ENCODE peak calls at places on chromosomes 4 and X, in four cellular contexts. H, P, F and B are unnamed samples.

GRCh38 chrX:41688154-41688553 is 619 bp upstream of the GPR34 start:
- DNase-seq in P (no peak), F (no peak), H (no peak), B (no peak)

GRCh38 chr4:33160126-33160525 is 2440.0 kb downstream of the PCDH7 start:
- DNase-seq in F (peak), H (no peak), P (no peak), B (peak)

GRCh38 chr4:122481766-122482405 is 25.4 kb upstream of the IL2 start:
- DNase-seq in H (no peak), F (no peak), P (no peak), B (no peak)

GRCh38 chr4:1213336-1213995 is 35.5 kb downstream of the CTBP1 start:
- DNase-seq in F (no peak), H (no peak), P (no peak), B (no peak)

GRCh38 chrX:19225906-19226305 is 103.6 kb upstream of the ADGRG2 start:
- DNase-seq in F (no peak), P (peak), H (no peak), B (peak)

GRCh38 chrX:18920566-18920965 is 63.3 kb downstream of the PHKA2 start:
- DNase-seq in F (no peak), P (no peak), H (no peak), B (no peak)

GRCh38 chr4:43331226-43332078 is 438.9 kb downstream of the GRXCR1 start:
- DNase-seq in P (no peak), F (no peak), H (no peak), B (no peak)

GRCh38 chrX:63503541-63503940 is 152.4 kb upstream of the SPIN4 start:
- DNase-seq in P (no peak), H (no peak), F (no peak), B (peak)

GRCh38 chrX:19739683-19740082 is 147.7 kb downstream of the SH3KBP1 start:
- DNase-seq in P (peak), F (peak), H (no peak), B (peak)

GRCh38 chrX:16120431-16120830 is 2.9 kb upstream of the GRPR start:
- DNase-seq in F (no peak), H (no peak), P (no peak), B (no peak)

GRCh38 chr4:106650701-106651100 is 282.1 kb upstream of the GIMD1 start:
- DNase-seq in F (no peak), H (no peak), P (no peak), B (no peak)

GRCh38 chr4:11011249-11011648 is 326.7 kb upstream of the CLNK start:
- DNase-seq in H (no peak), F (no peak), P (no peak), B (peak)

GRCh38 chr4:104404384-104404783 is 90.3 kb downstream of the CXXC4 start:
- DNase-seq in P (no peak), F (no peak), H (no peak), B (no peak)

GRCh38 chr4:52997132-52997416 is 135.0 kb downstream of the RASL11B start:
- DNase-seq in P (no peak), F (no peak), H (no peak), B (no peak)

GRCh38 chr4:152041304-152041703 is 280.5 kb upstream of the GATB start:
- DNase-seq in P (no peak), F (no peak), H (no peak), B (no peak)

GRCh38 chr4:185068837-185069236 is 50.5 kb downstream of the HELT start:
- DNase-seq in P (peak), F (peak), H (no peak), B (no peak)

GRCh38 chr4:82697561-82697960 is 101.0 kb downstream of the SCD5 start:
- DNase-seq in H (no peak), P (no peak), F (no peak), B (no peak)

GRCh38 chrX:150506486-150506885 is 61.9 kb upstream of the MTM1 start:
- DNase-seq in H (no peak), F (no peak), P (no peak), B (no peak)

GRCh38 chrX:101257448-101258259 is 33.5 kb downstream of the TAF7L start:
- DNase-seq in H (no peak), P (no peak), F (no peak), B (no peak)

GRCh38 chr4:155794589-155794988 is 35.8 kb downstream of the GUCY1B1 start:
- DNase-seq in P (no peak), H (no peak), F (no peak), B (no peak)

GRCh38 chr4:56870927-56871326 is 36.8 kb upstream of the REST start:
- DNase-seq in P (no peak), F (no peak), H (no peak), B (no peak)

GRCh38 chr4:89708903-89709361 is 128.0 kb downstream of the SNCA start:
- DNase-seq in H (no peak), P (no peak), F (no peak), B (no peak)

GRCh38 chr4:153038493-153039311 is 102.6 kb downstream of the FHDC1 start:
- DNase-seq in P (no peak), H (no peak), F (no peak), B (no peak)

GRCh38 chr4:146550161-146550560 is 28.4 kb upstream of the SLC10A7 start:
- DNase-seq in P (no peak), F (no peak), H (no peak), B (no peak)

GRCh38 chrX:107025538-107025937 is 25.5 kb upstream of the MORC4 start:
- DNase-seq in H (no peak), F (peak), P (peak), B (peak)

GRCh38 chrX:110421499-110422455 is 63.1 kb downstream of the RTL9 start:
- DNase-seq in P (no peak), H (no peak), F (no peak), B (peak)
- TF ChIP-seq JUND in P (no peak), H (no peak), F (no peak), B (no peak)

DNA sequence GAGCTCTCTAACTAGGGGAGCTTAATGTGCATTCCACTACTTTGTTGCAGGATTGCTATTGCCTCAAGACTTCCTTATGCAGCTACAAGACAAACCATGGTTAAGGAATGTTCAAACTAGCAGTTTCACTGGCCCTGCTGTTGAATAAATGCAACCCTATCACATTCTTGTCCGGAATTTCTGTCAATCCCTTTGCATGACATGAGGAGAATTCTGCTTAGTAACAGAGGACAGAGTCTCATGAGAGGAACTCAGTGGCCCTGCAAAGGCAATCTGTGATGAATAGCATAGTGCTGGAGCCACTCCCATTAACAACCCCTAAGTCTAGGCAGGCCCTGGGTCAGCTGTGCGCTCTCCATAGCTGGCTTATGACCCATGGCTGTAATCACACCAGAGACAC is 30.7 kb upstream of the SGMS2 start:
- DNase-seq in F (no peak), H (no peak), P (no peak), B (no peak)
- TF ChIP-seq JUND in F (no peak), H (no peak), P (no peak), B (no peak)

GRCh38 chrX:11461181-11462001 is 168.2 kb downstream of the AMELX start:
- DNase-seq in H (no peak), F (no peak), P (peak), B (no peak)
- TF ChIP-seq JUND in H (no peak), F (no peak), P (peak), B (no peak)

GRCh38 chr4:40587826-40588225 is 41.8 kb downstream of the RBM47 start:
- DNase-seq in P (no peak), H (no peak), F (no peak), B (peak)
- TF ChIP-seq JUND in P (no peak), H (no peak), F (no peak), B (peak)